ENCODE peak calls at places on chromosomes 2 and 18, in four cellular contexts. One of them, this sample, is unnamed.

GRCh38 chr2:126766897-126767296 is 110.9 kb downstream of the GYPC start:
- DNase-seq in Kasumi-1: no peak
- DNase-seq in pancreas: no peak
- DNase-seq in upper lobe of right lung: no peak
- DNase-seq in this sample: no peak

GRCh38 chr18:44636241-44636640 is 44.4 kb upstream of the SETBP1 start:
- DNase-seq in Kasumi-1: no peak
- DNase-seq in pancreas: no peak
- DNase-seq in upper lobe of right lung: no peak
- DNase-seq in this sample: no peak

GRCh38 chr2:240851078-240851861 is 17.4 kb upstream of the AGXT start:
- DNase-seq in Kasumi-1: peak
- DNase-seq in pancreas: peak
- DNase-seq in upper lobe of right lung: peak
- DNase-seq in this sample: peak

GRCh38 chr18:41871229-41872000 is 83.6 kb upstream of the PIK3C3 start:
- DNase-seq in Kasumi-1: no peak
- DNase-seq in pancreas: no peak
- DNase-seq in upper lobe of right lung: no peak
- DNase-seq in this sample: no peak

GRCh38 chr2:152236191-152236925 is 60.8 kb upstream of the STAM2 start:
- DNase-seq in Kasumi-1: no peak
- DNase-seq in pancreas: no peak
- DNase-seq in upper lobe of right lung: no peak
- DNase-seq in this sample: no peak

GRCh38 chr18:36828157-36828629 is 609 bp downstream of the TPGS2 start:
- DNase-seq in Kasumi-1: peak
- DNase-seq in pancreas: no peak
- DNase-seq in upper lobe of right lung: no peak
- DNase-seq in this sample: no peak

GRCh38 chr2:100104718-100105677 is 37.4 kb downstream of the AFF3 start:
- DNase-seq in Kasumi-1: no peak
- DNase-seq in pancreas: peak
- DNase-seq in upper lobe of right lung: peak
- DNase-seq in this sample: no peak

GRCh38 chr2:46798998-46799698 is 116.5 kb downstream of the MCFD2 start:
- DNase-seq in Kasumi-1: no peak
- DNase-seq in pancreas: no peak
- DNase-seq in upper lobe of right lung: no peak
- DNase-seq in this sample: no peak

GRCh38 chr18:76259012-76259568 is 236.0 kb downstream of the ZNF516 start:
- DNase-seq in Kasumi-1: no peak
- DNase-seq in pancreas: no peak
- DNase-seq in upper lobe of right lung: no peak
- DNase-seq in this sample: no peak

GRCh38 chr2:220106065-220106464 is 478.6 kb downstream of the SLC4A3 start:
- DNase-seq in Kasumi-1: no peak
- DNase-seq in pancreas: no peak
- DNase-seq in upper lobe of right lung: no peak
- DNase-seq in this sample: no peak

This sample was measured in Caco-2.